ENCODE peak calls at places on chromosomes 3 and 15, in four cellular contexts. One of them, this sample, is unnamed.
A peak's percentile ranks its signal among the peaks of the same experiment; 100 is the strongest.

GRCh38 chr3:119911748-119912147 is 129.8 kb downstream of the NR1I2 start:
- DNase-seq in HFFc6: no peak
- DNase-seq in LoVo: no peak
- DNase-seq in C1 segment of cervical spinal cord: no peak
- DNase-seq in this sample: no peak

GRCh38 chr3:129624347-129625070 is 18.0 kb upstream of the PLXND1 start:
- DNase-seq in HFFc6: no peak
- DNase-seq in LoVo: no peak
- DNase-seq in C1 segment of cervical spinal cord: no peak
- DNase-seq in this sample: no peak

GRCh38 chr3:196227086-196227485 is 10.8 kb downstream of the SLC51A start:
- DNase-seq in HFFc6: no peak
- DNase-seq in C1 segment of cervical spinal cord: no peak
- DNase-seq in LoVo: no peak
- DNase-seq in this sample: no peak

GRCh38 chr15:81155375-81156218 is 21.5 kb downstream of the CFAP161 start:
- DNase-seq in HFFc6: peak; percentile 51
- DNase-seq in C1 segment of cervical spinal cord: peak; percentile 75
- DNase-seq in LoVo: peak; percentile 14
- DNase-seq in this sample: no peak

GRCh38 chr15:52103217-52104207 is 9.1 kb downstream of the BCL2L10 start:
- DNase-seq in LoVo: peak; percentile 57
- DNase-seq in HFFc6: peak; percentile 93
- DNase-seq in C1 segment of cervical spinal cord: no peak
- DNase-seq in this sample: peak; percentile 50

GRCh38 chr15:37720267-37720666 is 214.2 kb upstream of the TMCO5A start:
- DNase-seq in C1 segment of cervical spinal cord: no peak
- DNase-seq in LoVo: no peak
- DNase-seq in HFFc6: no peak
- DNase-seq in this sample: no peak

GRCh38 chr3:89061257-89061656 is 46.2 kb upstream of the EPHA3 start:
- DNase-seq in C1 segment of cervical spinal cord: no peak
- DNase-seq in LoVo: no peak
- DNase-seq in HFFc6: no peak
- DNase-seq in this sample: no peak

GRCh38 chr3:170338690-170339340 is 18.7 kb upstream of the SKIL start:
- DNase-seq in C1 segment of cervical spinal cord: no peak
- DNase-seq in LoVo: no peak
- DNase-seq in HFFc6: no peak
- DNase-seq in this sample: no peak

GRCh38 chr3:71695000-71695482 is 30.2 kb downstream of the EIF4E3 start:
- DNase-seq in LoVo: no peak
- DNase-seq in HFFc6: no peak
- DNase-seq in C1 segment of cervical spinal cord: no peak
- DNase-seq in this sample: no peak

GRCh38 chr3:88795502-88795901 is 311.9 kb upstream of the EPHA3 start:
- DNase-seq in HFFc6: no peak
- DNase-seq in LoVo: no peak
- DNase-seq in C1 segment of cervical spinal cord: no peak
- DNase-seq in this sample: no peak

GRCh38 chr3:57555316-57555715 is 758 bp upstream of the PDE12 start:
- DNase-seq in LoVo: peak; percentile 28
- DNase-seq in C1 segment of cervical spinal cord: no peak
- DNase-seq in HFFc6: no peak
- DNase-seq in this sample: no peak

GRCh38 chr3:142846779-142847577 is 41.9 kb downstream of the PCOLCE2 start:
- DNase-seq in HFFc6: no peak
- DNase-seq in LoVo: no peak
- DNase-seq in C1 segment of cervical spinal cord: no peak
- DNase-seq in this sample: no peak

GRCh38 chr15:67146214-67146613 is 80.8 kb downstream of the SMAD3 start:
- DNase-seq in C1 segment of cervical spinal cord: no peak
- DNase-seq in HFFc6: peak; percentile 42
- DNase-seq in LoVo: peak; percentile 47
- DNase-seq in this sample: peak; percentile 32

GRCh38 chr15:74994236-74994635 is 1.1 kb upstream of the SCAMP5 start:
- DNase-seq in HFFc6: no peak
- DNase-seq in LoVo: no peak
- DNase-seq in C1 segment of cervical spinal cord: peak; percentile 32
- DNase-seq in this sample: no peak

GRCh38 chr3:38907426-38907825 is 91.4 kb upstream of the SCN10A start:
- DNase-seq in LoVo: no peak
- DNase-seq in HFFc6: peak; percentile 11
- DNase-seq in C1 segment of cervical spinal cord: no peak
- DNase-seq in this sample: no peak

GRCh38 chr3:67610458-67610857 is 44.0 kb downstream of the SUCLG2 start:
- DNase-seq in HFFc6: peak; percentile 64
- DNase-seq in LoVo: no peak
- DNase-seq in C1 segment of cervical spinal cord: no peak
- DNase-seq in this sample: peak; percentile 5

GRCh38 chr3:47536221-47536891 is 22.8 kb upstream of the ELP6 start:
- DNase-seq in LoVo: no peak
- DNase-seq in HFFc6: no peak
- DNase-seq in C1 segment of cervical spinal cord: no peak
- DNase-seq in this sample: no peak

GRCh38 chr15:68375191-68375631 is 56.8 kb downstream of the ITGA11 start:
- DNase-seq in HFFc6: no peak
- DNase-seq in C1 segment of cervical spinal cord: no peak
- DNase-seq in LoVo: no peak
- DNase-seq in this sample: no peak

GRCh38 chr3:47613723-47614122 is 35.1 kb upstream of the CSPG5 start:
- DNase-seq in LoVo: no peak
- DNase-seq in C1 segment of cervical spinal cord: no peak
- DNase-seq in HFFc6: no peak
- DNase-seq in this sample: no peak

GRCh38 chr3:180875071-180875698 is 37.3 kb upstream of the FXR1 start:
- DNase-seq in HFFc6: no peak
- DNase-seq in C1 segment of cervical spinal cord: no peak
- DNase-seq in LoVo: no peak
- DNase-seq in this sample: no peak

GRCh38 chr3:107855710-107856109 is 235.1 kb downstream of the CD47 start:
- DNase-seq in C1 segment of cervical spinal cord: no peak
- DNase-seq in LoVo: peak; percentile 36
- DNase-seq in HFFc6: peak; percentile 36
- DNase-seq in this sample: peak; percentile 13

GRCh38 chr3:34687671-34688070 is 889.2 kb downstream of the PDCD6IP start:
- DNase-seq in HFFc6: no peak
- DNase-seq in LoVo: no peak
- DNase-seq in C1 segment of cervical spinal cord: peak; percentile 6
- DNase-seq in this sample: no peak

GRCh38 chr3:10528046-10528445 is 22.7 kb upstream of the ATP2B2 start:
- DNase-seq in HFFc6: no peak
- DNase-seq in LoVo: no peak
- DNase-seq in C1 segment of cervical spinal cord: no peak
- DNase-seq in this sample: no peak

GRCh38 chr3:159266779-159267178 is 464.9 kb downstream of the MFSD1 start:
- DNase-seq in HFFc6: peak; percentile 37
- DNase-seq in C1 segment of cervical spinal cord: no peak
- DNase-seq in LoVo: no peak
- DNase-seq in this sample: peak; percentile 17

GRCh38 chr3:116140100-116140689 is 305.1 kb downstream of the LSAMP start:
- DNase-seq in C1 segment of cervical spinal cord: no peak
- DNase-seq in HFFc6: peak; percentile 6
- DNase-seq in LoVo: peak; percentile 46
- DNase-seq in this sample: no peak

GRCh38 chr15:34650177-34650576 is 66.7 kb upstream of the GOLGA8B start:
- DNase-seq in HFFc6: peak; percentile 71
- DNase-seq in LoVo: no peak
- DNase-seq in C1 segment of cervical spinal cord: no peak
- DNase-seq in this sample: no peak

GRCh38 chr3:50652709-50653108 is 22.0 kb upstream of the DOCK3 start:
- DNase-seq in HFFc6: no peak
- DNase-seq in C1 segment of cervical spinal cord: no peak
- DNase-seq in LoVo: no peak
- DNase-seq in this sample: no peak

GRCh38 chr15:42129364-42129763 is 27.1 kb downstream of the PLA2G4F start:
- DNase-seq in LoVo: no peak
- DNase-seq in C1 segment of cervical spinal cord: no peak
- DNase-seq in HFFc6: no peak
- DNase-seq in this sample: no peak

GRCh38 chr15:42012241-42012640 is 8.6 kb downstream of the PLA2G4E start:
- DNase-seq in C1 segment of cervical spinal cord: no peak
- DNase-seq in HFFc6: no peak
- DNase-seq in LoVo: peak; percentile 63
- DNase-seq in this sample: no peak

GRCh38 chr3:139111392-139112229 is 66.9 kb upstream of the PRR23C start:
- DNase-seq in HFFc6: peak; percentile 52
- DNase-seq in LoVo: peak; percentile 70
- DNase-seq in C1 segment of cervical spinal cord: no peak
- DNase-seq in this sample: peak; percentile 30

GRCh38 chr15:90819390-90819789 is 49.0 kb upstream of the FURIN start:
- DNase-seq in LoVo: no peak
- DNase-seq in HFFc6: no peak
- DNase-seq in C1 segment of cervical spinal cord: no peak
- DNase-seq in this sample: no peak

GRCh38 chr3:167361356-167361755 is 18.7 kb downstream of the ZBBX start:
- DNase-seq in LoVo: no peak
- DNase-seq in HFFc6: no peak
- DNase-seq in C1 segment of cervical spinal cord: no peak
- DNase-seq in this sample: no peak

This sample was measured in H54.